ENCODE peak calls at places on chromosomes 6 and 20, in four cellular contexts. One of them, this sample, is unnamed.

GRCh38 chr6:47420394-47421371 is 56.9 kb upstream of the CD2AP start:
- DNase-seq in brain microvascular endothelial cell: peak
- DNase-seq in WTC11: no peak
- DNase-seq in fibroblast of lung: peak
- DNase-seq in this sample: no peak

GRCh38 chr20:5608104-5608447 is 142.1 kb upstream of the SHLD1 start:
- DNase-seq in brain microvascular endothelial cell: no peak
- DNase-seq in WTC11: no peak
- DNase-seq in fibroblast of lung: no peak
- DNase-seq in this sample: no peak

GRCh38 chr20:50295762-50296449 is 105.3 kb downstream of the CEBPB start:
- DNase-seq in brain microvascular endothelial cell: no peak
- DNase-seq in WTC11: no peak
- DNase-seq in fibroblast of lung: no peak
- DNase-seq in this sample: no peak

GRCh38 chr6:44096615-44097014 is 30.6 kb downstream of the MRPL14 start:
- DNase-seq in brain microvascular endothelial cell: peak
- DNase-seq in WTC11: peak
- DNase-seq in fibroblast of lung: peak
- DNase-seq in this sample: peak

GRCh38 chr6:126773122-126773805 is 345.2 kb upstream of the RSPO3 start:
- DNase-seq in brain microvascular endothelial cell: peak
- DNase-seq in WTC11: no peak
- DNase-seq in fibroblast of lung: peak
- DNase-seq in this sample: no peak

GRCh38 chr6:41535766-41536165 is 10.4 kb upstream of the FOXP4 start:
- DNase-seq in brain microvascular endothelial cell: no peak
- DNase-seq in WTC11: no peak
- DNase-seq in fibroblast of lung: no peak
- DNase-seq in this sample: no peak

GRCh38 chr6:52664991-52665686 is 5.8 kb upstream of the TMEM14A start:
- DNase-seq in brain microvascular endothelial cell: no peak
- DNase-seq in WTC11: no peak
- DNase-seq in fibroblast of lung: no peak
- DNase-seq in this sample: no peak

GRCh38 chr20:4666001-4666470 is 55.7 kb upstream of the PRND start:
- DNase-seq in brain microvascular endothelial cell: peak
- DNase-seq in WTC11: no peak
- DNase-seq in fibroblast of lung: peak
- DNase-seq in this sample: no peak

GRCh38 chr20:37390891-37391525 is 45.1 kb downstream of the SRC start:
- DNase-seq in brain microvascular endothelial cell: no peak
- DNase-seq in WTC11: no peak
- DNase-seq in fibroblast of lung: no peak
- DNase-seq in this sample: no peak

GRCh38 chr6:17831135-17831534 is 124.4 kb upstream of the NUP153 start:
- DNase-seq in brain microvascular endothelial cell: peak
- DNase-seq in WTC11: no peak
- DNase-seq in fibroblast of lung: no peak
- DNase-seq in this sample: no peak

GRCh38 chr20:45968801-45969711 is 2.9 kb downstream of the ZNF335 start:
- DNase-seq in brain microvascular endothelial cell: peak
- DNase-seq in WTC11: no peak
- DNase-seq in fibroblast of lung: no peak
- DNase-seq in this sample: no peak

GRCh38 chr6:8065519-8065911 is 1.3 kb upstream of the BLOC1S5 start:
- DNase-seq in brain microvascular endothelial cell: no peak
- DNase-seq in WTC11: no peak
- DNase-seq in fibroblast of lung: no peak
- DNase-seq in this sample: no peak

GRCh38 chr20:64038579-64039292 is 2.8 kb downstream of the C20orf204 start:
- DNase-seq in brain microvascular endothelial cell: peak
- DNase-seq in WTC11: peak
- DNase-seq in fibroblast of lung: peak
- DNase-seq in this sample: peak

GRCh38 chr6:20400476-20401402 is 940 bp upstream of the E2F3 start:
- DNase-seq in brain microvascular endothelial cell: peak
- DNase-seq in WTC11: peak
- DNase-seq in fibroblast of lung: peak
- DNase-seq in this sample: peak

GRCh38 chr6:140071115-140071514 is 696.7 kb upstream of the CITED2 start:
- DNase-seq in brain microvascular endothelial cell: peak
- DNase-seq in WTC11: no peak
- DNase-seq in fibroblast of lung: peak
- DNase-seq in this sample: no peak

GRCh38 chr6:55617272-55617671 is 38.3 kb upstream of the HMGCLL1 start:
- DNase-seq in brain microvascular endothelial cell: peak
- DNase-seq in WTC11: peak
- DNase-seq in fibroblast of lung: peak
- DNase-seq in this sample: peak

This sample was measured in NCI-H1930.